ENCODE peak calls at places on chromosome 16, in nine cellular contexts. One of them, this sample, is unnamed.

GRCh38 chr16:48393843-48394703 is 8.9 kb upstream of the SIAH1 start:
- DNase-seq in tibial nerve: peak; percentile 26
- DNase-seq in brain microvascular endothelial cell: peak; percentile 8
- DNase-seq in dorsolateral prefrontal cortex: peak; percentile 64
- DNase-seq in heart left ventricle: no peak
- DNase-seq in osteoblast: peak; percentile 91
- DNase-seq in stomach: no peak
- DNase-seq in endothelial cell: no peak
- DNase-seq in body of pancreas: peak; percentile 35
- DNase-seq in this sample: no peak

GRCh38 chr16:19131809-19132777 is 18.3 kb downstream of the ITPRIPL2 start:
- DNase-seq in tibial nerve: no peak
- DNase-seq in brain microvascular endothelial cell: no peak
- DNase-seq in dorsolateral prefrontal cortex: no peak
- DNase-seq in heart left ventricle: no peak
- DNase-seq in osteoblast: peak; percentile 58
- DNase-seq in stomach: no peak
- DNase-seq in endothelial cell: peak; percentile 45
- DNase-seq in body of pancreas: no peak
- DNase-seq in this sample: no peak

GRCh38 chr16:89491238-89491869 is 993 bp upstream of the ANKRD11 start:
- DNase-seq in tibial nerve: no peak
- DNase-seq in brain microvascular endothelial cell: no peak
- DNase-seq in dorsolateral prefrontal cortex: no peak
- DNase-seq in heart left ventricle: no peak
- DNase-seq in osteoblast: peak; percentile 87
- DNase-seq in stomach: no peak
- DNase-seq in endothelial cell: no peak
- DNase-seq in body of pancreas: no peak
- DNase-seq in this sample: no peak

GRCh38 chr16:49484454-49484853 is 110.8 kb downstream of the C16orf78 start:
- DNase-seq in tibial nerve: peak; percentile 63
- DNase-seq in brain microvascular endothelial cell: no peak
- DNase-seq in dorsolateral prefrontal cortex: peak; percentile 38
- DNase-seq in heart left ventricle: peak; percentile 70
- DNase-seq in osteoblast: peak; percentile 92
- DNase-seq in stomach: peak; percentile 56
- DNase-seq in endothelial cell: peak; percentile 62
- DNase-seq in body of pancreas: peak; percentile 80
- DNase-seq in this sample: peak; percentile 83

GRCh38 chr16:24645739-24646645 is 83.5 kb upstream of the TNRC6A start:
- DNase-seq in tibial nerve: no peak
- DNase-seq in brain microvascular endothelial cell: peak; percentile 99
- DNase-seq in dorsolateral prefrontal cortex: no peak
- DNase-seq in heart left ventricle: no peak
- DNase-seq in osteoblast: peak; percentile 54
- DNase-seq in stomach: no peak
- DNase-seq in endothelial cell: no peak
- DNase-seq in body of pancreas: peak; percentile 45
- DNase-seq in this sample: no peak

GRCh38 chr16:87702325-87702811 is 63.4 kb downstream of the KLHDC4 start:
- DNase-seq in tibial nerve: no peak
- DNase-seq in brain microvascular endothelial cell: peak; percentile 16
- DNase-seq in dorsolateral prefrontal cortex: no peak
- DNase-seq in heart left ventricle: no peak
- DNase-seq in osteoblast: peak; percentile 99
- DNase-seq in stomach: no peak
- DNase-seq in endothelial cell: peak; percentile 73
- DNase-seq in body of pancreas: peak; percentile 14
- DNase-seq in this sample: peak; percentile 67

GRCh38 chr16:14325921-14326401 is 254.8 kb downstream of the MRTFB start:
- DNase-seq in tibial nerve: no peak
- DNase-seq in brain microvascular endothelial cell: no peak
- DNase-seq in dorsolateral prefrontal cortex: no peak
- DNase-seq in heart left ventricle: peak; percentile 19
- DNase-seq in osteoblast: no peak
- DNase-seq in stomach: no peak
- DNase-seq in endothelial cell: no peak
- DNase-seq in body of pancreas: peak; percentile 55
- DNase-seq in this sample: no peak

GRCh38 chr16:57349212-57350031 is 9.2 kb upstream of the CCL22 start:
- DNase-seq in tibial nerve: no peak
- DNase-seq in brain microvascular endothelial cell: no peak
- DNase-seq in dorsolateral prefrontal cortex: no peak
- DNase-seq in heart left ventricle: no peak
- DNase-seq in osteoblast: no peak
- DNase-seq in stomach: no peak
- DNase-seq in endothelial cell: no peak
- DNase-seq in body of pancreas: no peak
- DNase-seq in this sample: no peak

GRCh38 chr16:66650707-66651473 is 45.7 kb downstream of the CMTM4 start:
- DNase-seq in tibial nerve: peak; percentile 65
- DNase-seq in brain microvascular endothelial cell: peak; percentile 81
- DNase-seq in dorsolateral prefrontal cortex: peak; percentile 83
- DNase-seq in heart left ventricle: peak; percentile 75
- DNase-seq in osteoblast: peak; percentile 86
- DNase-seq in stomach: peak; percentile 78
- DNase-seq in endothelial cell: peak; percentile 85
- DNase-seq in body of pancreas: peak; percentile 85
- DNase-seq in this sample: peak; percentile 86

GRCh38 chr16:57549730-57550129 is 7.3 kb downstream of the ADGRG5 start:
- DNase-seq in tibial nerve: no peak
- DNase-seq in brain microvascular endothelial cell: no peak
- DNase-seq in dorsolateral prefrontal cortex: no peak
- DNase-seq in heart left ventricle: no peak
- DNase-seq in osteoblast: no peak
- DNase-seq in stomach: no peak
- DNase-seq in endothelial cell: no peak
- DNase-seq in body of pancreas: no peak
- DNase-seq in this sample: no peak

GRCh38 chr16:12229759-12230594 is 253.4 kb downstream of the SNX29 start:
- DNase-seq in tibial nerve: no peak
- DNase-seq in brain microvascular endothelial cell: peak; percentile 33
- DNase-seq in dorsolateral prefrontal cortex: no peak
- DNase-seq in heart left ventricle: no peak
- DNase-seq in osteoblast: no peak
- DNase-seq in stomach: no peak
- DNase-seq in endothelial cell: no peak
- DNase-seq in body of pancreas: peak; percentile 8
- DNase-seq in this sample: no peak

GRCh38 chr16:66409156-66409555 is 17.9 kb upstream of the BEAN1 start:
- DNase-seq in tibial nerve: no peak
- DNase-seq in brain microvascular endothelial cell: no peak
- DNase-seq in dorsolateral prefrontal cortex: no peak
- DNase-seq in heart left ventricle: no peak
- DNase-seq in osteoblast: no peak
- DNase-seq in stomach: no peak
- DNase-seq in endothelial cell: no peak
- DNase-seq in body of pancreas: no peak
- DNase-seq in this sample: no peak

GRCh38 chr16:57305159-57305811 is 20.8 kb upstream of the PLLP start:
- DNase-seq in tibial nerve: no peak
- DNase-seq in brain microvascular endothelial cell: no peak
- DNase-seq in dorsolateral prefrontal cortex: peak; percentile 52
- DNase-seq in heart left ventricle: peak; percentile 48
- DNase-seq in osteoblast: peak; percentile 65
- DNase-seq in stomach: peak; percentile 24
- DNase-seq in endothelial cell: no peak
- DNase-seq in body of pancreas: no peak
- DNase-seq in this sample: no peak

GRCh38 chr16:70453117-70453890 is 1.1 kb upstream of the FCSK start:
- DNase-seq in tibial nerve: no peak
- DNase-seq in brain microvascular endothelial cell: no peak
- DNase-seq in dorsolateral prefrontal cortex: no peak
- DNase-seq in heart left ventricle: no peak
- DNase-seq in osteoblast: peak; percentile 48
- DNase-seq in stomach: no peak
- DNase-seq in endothelial cell: no peak
- DNase-seq in body of pancreas: no peak
- DNase-seq in this sample: no peak

GRCh38 chr16:15857779-15858560 is 1.1 kb upstream of the MYH11 start:
- DNase-seq in tibial nerve: no peak
- DNase-seq in brain microvascular endothelial cell: peak; percentile 22
- DNase-seq in dorsolateral prefrontal cortex: no peak
- DNase-seq in heart left ventricle: peak; percentile 40
- DNase-seq in osteoblast: peak; percentile 95
- DNase-seq in stomach: peak; percentile 27
- DNase-seq in endothelial cell: peak; percentile 34
- DNase-seq in body of pancreas: peak; percentile 9
- DNase-seq in this sample: peak; percentile 63

GRCh38 chr16:77894054-77894632 is 105.8 kb downstream of the VAT1L start:
- DNase-seq in tibial nerve: no peak
- DNase-seq in brain microvascular endothelial cell: no peak
- DNase-seq in dorsolateral prefrontal cortex: no peak
- DNase-seq in heart left ventricle: peak; percentile 26
- DNase-seq in osteoblast: no peak
- DNase-seq in stomach: no peak
- DNase-seq in endothelial cell: no peak
- DNase-seq in body of pancreas: no peak
- DNase-seq in this sample: no peak

GRCh38 chr16:57299009-57299718 is 14.7 kb upstream of the PLLP start:
- DNase-seq in tibial nerve: no peak
- DNase-seq in brain microvascular endothelial cell: peak; percentile 79
- DNase-seq in dorsolateral prefrontal cortex: peak; percentile 45
- DNase-seq in heart left ventricle: no peak
- DNase-seq in osteoblast: peak; percentile 90
- DNase-seq in stomach: peak; percentile 40
- DNase-seq in endothelial cell: no peak
- DNase-seq in body of pancreas: no peak
- DNase-seq in this sample: peak; percentile 65

GRCh38 chr16:2967721-2968161 is 1.4 kb upstream of the PAQR4 start:
- DNase-seq in tibial nerve: no peak
- DNase-seq in brain microvascular endothelial cell: no peak
- DNase-seq in dorsolateral prefrontal cortex: no peak
- DNase-seq in heart left ventricle: no peak
- DNase-seq in osteoblast: peak; percentile 67
- DNase-seq in stomach: no peak
- DNase-seq in endothelial cell: no peak
- DNase-seq in body of pancreas: no peak
- DNase-seq in this sample: no peak

GRCh38 chr16:3838600-3839401 is 41.7 kb downstream of the CREBBP start:
- DNase-seq in tibial nerve: no peak
- DNase-seq in brain microvascular endothelial cell: no peak
- DNase-seq in dorsolateral prefrontal cortex: no peak
- DNase-seq in heart left ventricle: no peak
- DNase-seq in osteoblast: no peak
- DNase-seq in stomach: no peak
- DNase-seq in endothelial cell: no peak
- DNase-seq in body of pancreas: no peak
- DNase-seq in this sample: no peak

GRCh38 chr16:66935319-66936011 is at the start of gene CES2:
- DNase-seq in tibial nerve: no peak
- DNase-seq in brain microvascular endothelial cell: no peak
- DNase-seq in dorsolateral prefrontal cortex: no peak
- DNase-seq in heart left ventricle: peak; percentile 56
- DNase-seq in osteoblast: peak; percentile 92
- DNase-seq in stomach: peak; percentile 86
- DNase-seq in endothelial cell: no peak
- DNase-seq in body of pancreas: peak; percentile 79
- DNase-seq in this sample: peak; percentile 51

DNA sequence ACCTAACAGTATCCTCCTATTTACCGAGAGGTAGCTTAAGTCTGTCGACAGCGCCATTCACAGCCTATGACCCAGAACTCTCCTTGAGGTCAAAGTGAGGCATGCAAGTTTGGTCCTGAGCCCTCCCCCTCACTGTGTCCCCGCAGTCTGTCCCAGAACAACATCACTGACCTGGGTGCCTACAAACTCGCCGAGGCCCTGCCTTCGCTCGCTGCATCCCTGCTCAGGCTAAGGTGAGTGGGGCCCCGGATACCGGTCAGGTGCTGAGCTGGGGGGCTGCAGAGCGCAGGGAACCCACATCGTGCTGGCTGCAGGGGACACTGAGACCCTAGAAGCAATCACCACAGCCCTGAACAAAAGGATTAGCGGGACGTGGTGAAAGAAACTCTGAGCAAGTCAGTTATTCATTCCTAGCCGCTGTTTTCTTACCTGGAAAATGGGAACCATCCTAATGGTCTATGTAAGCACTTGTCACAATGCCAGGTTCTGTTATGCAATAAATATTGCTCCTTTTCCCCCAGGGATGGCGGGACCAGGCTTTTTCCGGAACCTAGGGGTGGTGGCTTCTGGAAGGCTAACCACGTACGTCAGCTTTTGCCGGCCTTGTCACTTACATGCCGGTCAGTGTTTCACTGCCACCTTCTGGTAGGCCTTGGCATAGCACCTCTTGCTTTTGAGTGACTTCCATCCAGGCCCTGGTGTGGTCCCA is 23.8 kb downstream of the DEXI start:
- DNase-seq in tibial nerve: peak; percentile 98
- DNase-seq in brain microvascular endothelial cell: peak; percentile 95
- DNase-seq in dorsolateral prefrontal cortex: peak; percentile 91
- DNase-seq in heart left ventricle: peak; percentile 91
- DNase-seq in osteoblast: peak; percentile 97
- DNase-seq in stomach: peak; percentile 95
- DNase-seq in endothelial cell: peak; percentile 94
- DNase-seq in body of pancreas: peak; percentile 97
- DNase-seq in this sample: peak; percentile 95
- TF ChIP-seq CTCF in tibial nerve: peak; percentile 97
- TF ChIP-seq CTCF in brain microvascular endothelial cell: peak; percentile 99
- TF ChIP-seq CTCF in dorsolateral prefrontal cortex: peak; percentile 96
- TF ChIP-seq CTCF in heart left ventricle: peak; percentile 96
- TF ChIP-seq CTCF in osteoblast: peak; percentile 99
- TF ChIP-seq CTCF in stomach: peak; percentile 97
- TF ChIP-seq CTCF in endothelial cell: peak; percentile 90
- TF ChIP-seq CTCF in body of pancreas: peak; percentile 82
- TF ChIP-seq CTCF in this sample: peak; percentile 93

GRCh38 chr16:1346422-1347285 is 5.0 kb downstream of the TSR3 start:
- DNase-seq in tibial nerve: no peak
- DNase-seq in brain microvascular endothelial cell: no peak
- DNase-seq in dorsolateral prefrontal cortex: no peak
- DNase-seq in heart left ventricle: no peak
- DNase-seq in osteoblast: no peak
- DNase-seq in stomach: no peak
- DNase-seq in endothelial cell: no peak
- DNase-seq in body of pancreas: no peak
- DNase-seq in this sample: no peak
- TF ChIP-seq CTCF in tibial nerve: no peak
- TF ChIP-seq CTCF in brain microvascular endothelial cell: peak; percentile 28
- TF ChIP-seq CTCF in dorsolateral prefrontal cortex: no peak
- TF ChIP-seq CTCF in heart left ventricle: no peak
- TF ChIP-seq CTCF in osteoblast: peak; percentile 26
- TF ChIP-seq CTCF in stomach: no peak
- TF ChIP-seq CTCF in endothelial cell: no peak
- TF ChIP-seq CTCF in body of pancreas: no peak
- TF ChIP-seq CTCF in this sample: no peak

GRCh38 chr16:83837566-83837965 is 29.8 kb downstream of the HSBP1 start:
- DNase-seq in tibial nerve: no peak
- DNase-seq in brain microvascular endothelial cell: no peak
- DNase-seq in dorsolateral prefrontal cortex: no peak
- DNase-seq in heart left ventricle: no peak
- DNase-seq in osteoblast: no peak
- DNase-seq in stomach: no peak
- DNase-seq in endothelial cell: no peak
- DNase-seq in body of pancreas: no peak
- DNase-seq in this sample: no peak
- TF ChIP-seq CTCF in tibial nerve: no peak
- TF ChIP-seq CTCF in brain microvascular endothelial cell: no peak
- TF ChIP-seq CTCF in dorsolateral prefrontal cortex: no peak
- TF ChIP-seq CTCF in heart left ventricle: no peak
- TF ChIP-seq CTCF in osteoblast: no peak
- TF ChIP-seq CTCF in stomach: no peak
- TF ChIP-seq CTCF in endothelial cell: no peak
- TF ChIP-seq CTCF in body of pancreas: no peak
- TF ChIP-seq CTCF in this sample: no peak

GRCh38 chr16:73011926-73012325 is 36.0 kb downstream of the ZFHX3 start:
- DNase-seq in tibial nerve: no peak
- DNase-seq in brain microvascular endothelial cell: no peak
- DNase-seq in dorsolateral prefrontal cortex: no peak
- DNase-seq in heart left ventricle: no peak
- DNase-seq in osteoblast: peak; percentile 68
- DNase-seq in stomach: no peak
- DNase-seq in endothelial cell: no peak
- DNase-seq in body of pancreas: no peak
- DNase-seq in this sample: no peak
- TF ChIP-seq CTCF in tibial nerve: no peak
- TF ChIP-seq CTCF in brain microvascular endothelial cell: peak; percentile 15
- TF ChIP-seq CTCF in dorsolateral prefrontal cortex: no peak
- TF ChIP-seq CTCF in heart left ventricle: no peak
- TF ChIP-seq CTCF in osteoblast: no peak
- TF ChIP-seq CTCF in stomach: no peak
- TF ChIP-seq CTCF in endothelial cell: no peak
- TF ChIP-seq CTCF in body of pancreas: no peak
- TF ChIP-seq CTCF in this sample: no peak

This sample was measured in nephron progenitor cell.